ENCODE peak calls at places on chromosomes 13 and 19, in five cellular contexts. Q, B, J, V and I are unnamed samples.

GRCh38 chr13:61391426-61391825 is 24.2 kb downstream of the PCDH20 start:
- DNase-seq in B (no peak), Q (no peak), V (no peak), J (no peak), I (no peak)

GRCh38 chr13:50969691-50970090 is 60.1 kb downstream of the RNASEH2B start:
- DNase-seq in Q (no peak), J (no peak), V (no peak), B (peak; percentile 11), I (peak; percentile 77)

GRCh38 chr19:16754207-16754806 is 34.7 kb downstream of the NWD1 start:
- DNase-seq in B (no peak), Q (no peak), J (no peak), V (no peak), I (no peak)

GRCh38 chr19:54151362-54152035 is 8.0 kb downstream of the LENG1 start:
- DNase-seq in V (no peak), J (no peak), Q (no peak), B (no peak), I (no peak)

GRCh38 chr13:101449971-101450748 is 2.3 kb upstream of the ITGBL1 start:
- DNase-seq in B (no peak), J (no peak), V (no peak), Q (peak; percentile 42), I (no peak)

GRCh38 chr19:20102097-20102496 is 24.3 kb downstream of the ZNF90 start:
- DNase-seq in J (no peak), Q (no peak), V (no peak), B (no peak), I (no peak)

GRCh38 chr19:35613574-35613973 is 1.0 kb downstream of the HAUS5 start:
- DNase-seq in Q (no peak), B (no peak), V (no peak), J (no peak), I (no peak)

GRCh38 chr19:16160943-16161560 is 12.3 kb downstream of the CIB3 start:
- DNase-seq in V (no peak), Q (peak; percentile 95), B (peak; percentile 30), J (peak; percentile 41), I (no peak)

GRCh38 chr13:50521750-50522149 is 321.7 kb downstream of the DLEU7 start:
- DNase-seq in V (no peak), B (peak; percentile 39), Q (no peak), J (no peak), I (no peak)

GRCh38 chr13:46797468-46798237 is 692 bp upstream of the ESD start:
- DNase-seq in J (no peak), V (no peak), B (peak; percentile 36), Q (no peak), I (no peak)

GRCh38 chr19:52086481-52086880 is 9.1 kb downstream of the ZNF841 start:
- DNase-seq in J (no peak), V (no peak), Q (no peak), B (no peak), I (no peak)

GRCh38 chr19:16327131-16327450 is 2.5 kb downstream of the KLF2 start:
- DNase-seq in V (no peak), J (no peak), B (no peak), Q (no peak), I (no peak)

GRCh38 chr19:11437955-11438354 is 2.5 kb downstream of the PRKCSH start:
- DNase-seq in J (no peak), Q (no peak), B (no peak), V (no peak), I (no peak)

GRCh38 chr19:48836089-48837017 is at the start of gene HSD17B14:
- DNase-seq in Q (no peak), B (no peak), V (no peak), J (peak; percentile 33), I (peak; percentile 90)

GRCh38 chr19:55370305-55370988 is at the start of gene IL11:
- DNase-seq in J (no peak), B (no peak), Q (no peak), V (no peak), I (no peak)

GRCh38 chr13:112911285-112911701 is 57.7 kb upstream of the MCF2L start:
- DNase-seq in J (no peak), V (no peak), B (no peak), Q (no peak), I (no peak)

GRCh38 chr19:18756896-18757295 is 34.2 kb downstream of the COMP start:
- DNase-seq in B (no peak), J (no peak), Q (no peak), V (no peak), I (no peak)

GRCh38 chr19:41997121-41997850 is 3.3 kb upstream of the ATP1A3 start:
- DNase-seq in B (no peak), J (peak; percentile 80), Q (no peak), V (no peak), I (peak; percentile 88)

GRCh38 chr19:48874309-48875135 is 2.3 kb downstream of the PPP1R15A start:
- DNase-seq in B (no peak), J (peak; percentile 52), V (no peak), Q (no peak), I (no peak)

GRCh38 chr13:90717451-90717936 is 630.0 kb upstream of the MIR17HG start:
- DNase-seq in J (no peak), Q (peak; percentile 22), V (no peak), B (no peak), I (peak; percentile 49)

GRCh38 chr13:90999401-90999800 is 348.1 kb upstream of the MIR17HG start:
- DNase-seq in V (no peak), J (no peak), Q (no peak), B (no peak), I (no peak)

GRCh38 chr19:34254552-34255432 is at the start of gene GARRE1:
- DNase-seq in J (peak; percentile 92), V (no peak), B (no peak), Q (no peak), I (peak; percentile 72)

GRCh38 chr19:55082023-55082851 is 6.6 kb downstream of the EPS8L1 start:
- DNase-seq in Q (no peak), J (peak; percentile 51), V (no peak), B (no peak), I (peak; percentile 97)

GRCh38 chr13:99312493-99312883 is 5.3 kb upstream of the GPR183 start:
- DNase-seq in J (no peak), V (no peak), Q (no peak), B (no peak), I (no peak)

GRCh38 chr19:20664917-20665781 is 3.8 kb upstream of the ZNF626 start:
- DNase-seq in V (no peak), B (peak; percentile 22), Q (no peak), J (no peak), I (peak; percentile 49)

GRCh38 chr19:33518541-33518940 is 3.0 kb downstream of the PEPD start:
- DNase-seq in V (no peak), B (no peak), J (no peak), Q (no peak), I (peak; percentile 30)

GRCh38 chr13:113049981-113050380 is 55.6 kb upstream of the F7 start:
- DNase-seq in B (no peak), Q (no peak), J (no peak), V (no peak), I (no peak)

GRCh38 chr19:4830332-4830731 is 1.2 kb downstream of the TICAM1 start:
- DNase-seq in J (peak; percentile 4), B (no peak), Q (no peak), V (no peak), I (no peak)
- H3K4me3 ChIP-seq in J (peak overlapping the region; percentile 98), B (peak overlapping the region; percentile 88), Q (peak overlapping the region; percentile 94), V (peak overlapping the region; percentile 95), I (no peak overlapping the region)

GRCh38 chr13:33508060-33508459 is 222.5 kb upstream of the STARD13 start:
- DNase-seq in B (no peak), V (no peak), J (no peak), Q (no peak), I (no peak)
- TF ChIP-seq REST in B (no peak), V (no peak), J (no peak), Q (no peak), I (no peak)

DNA sequence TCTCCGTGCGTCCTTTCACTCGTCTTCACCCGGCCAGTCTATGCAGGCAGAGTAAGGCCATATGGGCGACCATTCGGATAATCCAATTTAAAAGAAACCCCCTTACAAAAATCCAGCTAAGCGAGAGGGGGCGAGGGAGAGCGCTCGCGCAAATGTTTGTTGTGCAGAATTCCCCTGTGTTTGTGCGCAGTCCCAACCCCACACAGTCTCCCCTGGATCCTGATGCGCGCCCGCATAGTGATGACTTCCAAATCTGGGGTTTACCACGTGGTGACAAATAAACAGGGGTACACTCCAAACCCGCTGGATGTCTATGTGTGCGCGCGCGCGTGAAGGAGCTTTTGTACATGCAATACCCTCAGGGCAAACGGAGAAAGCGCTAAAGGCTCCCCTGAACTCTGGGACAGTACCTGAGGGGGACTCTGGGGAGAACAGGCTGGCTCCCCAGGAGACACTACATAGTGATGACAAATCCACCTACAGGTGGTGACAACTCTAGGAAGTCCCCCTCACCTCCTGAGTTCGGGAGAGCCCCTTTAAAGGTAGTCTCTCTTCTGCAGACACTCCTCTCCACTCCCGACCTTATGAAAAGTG is 8.5 kb downstream of the SOX21 start:
- DNase-seq in B (no peak), V (no peak), J (no peak), Q (no peak), I (peak; percentile 25)
- TF ChIP-seq EZH2 in B (peak; percentile 85), V (no peak), J (no peak), Q (no peak), I (peak; percentile 78)

DNA sequence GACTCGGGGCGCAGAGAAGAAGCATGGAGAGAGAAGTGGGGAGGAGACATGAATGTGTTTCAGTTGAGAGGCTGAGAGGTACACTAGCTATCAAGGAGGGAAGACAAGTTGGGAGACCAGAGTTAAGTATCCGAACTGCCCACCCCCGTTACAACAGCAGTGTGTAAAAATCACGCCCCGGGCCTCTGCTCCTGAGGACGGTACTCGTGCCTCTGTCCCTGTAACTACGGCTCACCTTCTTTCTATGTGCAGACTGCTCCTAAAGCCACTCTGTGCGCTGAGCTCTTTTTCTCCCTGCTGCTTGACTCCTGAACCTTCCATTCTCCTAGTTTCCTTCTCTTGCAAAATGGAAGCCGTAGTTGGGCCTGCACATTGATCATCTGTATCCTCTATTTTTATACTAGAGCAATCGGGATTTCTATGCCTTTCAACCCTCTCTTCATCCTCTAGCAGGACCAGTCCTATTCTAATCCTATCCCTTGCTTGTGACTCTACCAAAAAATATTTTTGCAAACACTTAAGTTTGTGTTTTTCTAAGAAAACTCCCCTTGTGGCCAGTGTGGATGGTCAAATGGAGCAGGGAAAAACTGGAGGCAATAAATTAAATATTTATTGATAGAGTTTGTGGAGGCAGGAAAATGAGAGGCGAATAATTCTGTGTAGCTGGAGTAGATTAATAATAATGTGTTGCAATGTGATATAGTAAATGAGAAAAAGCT is 569 bp downstream of the POLR1D start:
- DNase-seq in V (no peak), J (no peak), Q (no peak), B (peak; percentile 8), I (no peak)
- H3K4me3 ChIP-seq in V (peak overlapping the region; percentile 97), J (peak overlapping the region; percentile 98), Q (peak overlapping the region; percentile 96), B (peak overlapping the region; percentile 95), I (peak overlapping the region; percentile 99)